ENCODE peak calls at places on chromosome 19, in ten cellular contexts. J is ovary, U is thyroid gland, Q is AG04450, S is heart left ventricle, A is IMR-90, N is uterus, W is sigmoid colon, I is thoracic aorta, F is right atrium auricular region. P is an unnamed sample. For H3K9me3, the result is how much of the 10 kb centered on the place peaks cover.

GRCh38 chr19:58361900-58362271 is 665 bp downstream of the ZNF497 start:
- DNase-seq in J (no peak), U (peak), Q (no peak), S (no peak), A (peak), N (peak), W (no peak), I (no peak), F (no peak), P (no peak)

GRCh38 chr19:4730740-4731171 is 7.1 kb upstream of the DPP9 start:
- DNase-seq in J (no peak), U (no peak), Q (no peak), S (no peak), A (no peak), N (no peak), W (no peak), I (no peak), F (no peak), P (peak)

GRCh38 chr19:47229674-47230121 is 1.3 kb downstream of the BBC3 start:
- DNase-seq in J (no peak), U (peak), Q (no peak), S (no peak), A (peak), N (no peak), W (no peak), I (no peak), F (no peak), P (peak)

GRCh38 chr19:34432797-34433196 is 4.6 kb downstream of the UBA2 start:
- DNase-seq in J (peak), U (no peak), Q (no peak), S (peak), A (no peak), N (peak), W (no peak), I (no peak), F (no peak), P (no peak)

GRCh38 chr19:35462476-35462953 is 14.5 kb downstream of the FFAR2 start:
- DNase-seq in J (no peak), U (no peak), Q (no peak), S (no peak), A (no peak), N (no peak), W (no peak), I (no peak), F (no peak), P (peak)

GRCh38 chr19:4932711-4933110 is 23.4 kb downstream of the UHRF1 start:
- DNase-seq in J (no peak), U (no peak), Q (no peak), S (no peak), A (no peak), N (no peak), W (no peak), I (no peak), F (no peak), P (no peak)

GRCh38 chr19:42028304-42029216 is 34.5 kb upstream of the ATP1A3 start:
- DNase-seq in J (no peak), U (no peak), Q (no peak), S (no peak), A (no peak), N (no peak), W (no peak), I (no peak), F (no peak), P (no peak)

GRCh38 chr19:42606660-42607351 is 12.1 kb upstream of the CEACAM8 start:
- DNase-seq in J (no peak), U (peak), Q (no peak), S (no peak), A (peak), N (no peak), W (no peak), I (no peak), F (no peak), P (peak)

GRCh38 chr19:55454787-55455243 is 6.6 kb downstream of the ISOC2 start:
- DNase-seq in J (no peak), U (no peak), Q (no peak), S (no peak), A (peak), N (no peak), W (no peak), I (no peak), F (no peak), P (peak)

GRCh38 chr19:34577531-34578101 is 96.1 kb downstream of the WTIP start:
- DNase-seq in J (no peak), U (no peak), Q (no peak), S (no peak), A (no peak), N (no peak), W (no peak), I (no peak), F (no peak), P (no peak)

GRCh38 chr19:53877361-53877766 is 4.6 kb upstream of the PRKCG start:
- DNase-seq in J (no peak), U (no peak), Q (no peak), S (no peak), A (no peak), N (no peak), W (no peak), I (no peak), F (no peak), P (no peak)

GRCh38 chr19:54297759-54298305 is 15.1 kb downstream of the LILRA5 start:
- DNase-seq in J (no peak), U (no peak), Q (no peak), S (no peak), A (no peak), N (no peak), W (peak), I (no peak), F (no peak), P (no peak)

GRCh38 chr19:37905936-37906867 is at the start of gene WDR87:
- DNase-seq in J (no peak), U (peak), Q (no peak), S (peak), A (no peak), N (peak), W (no peak), I (no peak), F (no peak), P (peak)

GRCh38 chr19:35673121-35673804 is 6.9 kb downstream of the UPK1A start:
- DNase-seq in J (no peak), U (peak), Q (no peak), S (no peak), A (peak), N (no peak), W (peak), I (no peak), F (peak), P (no peak)

GRCh38 chr19:51572908-51573307 is 1.8 kb downstream of the ZNF175 start:
- DNase-seq in J (no peak), U (no peak), Q (peak), S (no peak), A (peak), N (no peak), W (no peak), I (no peak), F (no peak), P (no peak)

GRCh38 chr19:45262570-45262969 is 11.5 kb downstream of the MARK4 start:
- DNase-seq in J (no peak), U (no peak), Q (no peak), S (no peak), A (no peak), N (no peak), W (no peak), I (no peak), F (no peak), P (no peak)

GRCh38 chr19:32318884-32319520 is 26.4 kb upstream of the ZNF507 start:
- DNase-seq in J (no peak), U (peak), Q (no peak), S (no peak), A (no peak), N (no peak), W (no peak), I (no peak), F (no peak), P (no peak)

GRCh38 chr19:34356875-34357274 is 8.1 kb upstream of the GPI start:
- DNase-seq in J (no peak), U (no peak), Q (no peak), S (no peak), A (no peak), N (no peak), W (no peak), I (no peak), F (no peak), P (no peak)

GRCh38 chr19:36668646-36669045 is 2.0 kb upstream of the ZNF461 start:
- DNase-seq in J (no peak), U (no peak), Q (no peak), S (no peak), A (no peak), N (no peak), W (no peak), I (no peak), F (no peak), P (no peak)

GRCh38 chr19:7722231-7722651 is 9.7 kb downstream of the CLEC4G start:
- DNase-seq in J (no peak), U (no peak), Q (no peak), S (no peak), A (no peak), N (no peak), W (no peak), I (no peak), F (no peak), P (no peak)

GRCh38 chr19:33486936-33487793 is 34.4 kb downstream of the PEPD start:
- DNase-seq in J (no peak), U (no peak), Q (no peak), S (no peak), A (no peak), N (no peak), W (peak), I (no peak), F (no peak), P (no peak)

GRCh38 chr19:47324502-47324901 is 7.5 kb upstream of the C5AR2 start:
- DNase-seq in J (no peak), U (no peak), Q (no peak), S (peak), A (no peak), N (no peak), W (peak), I (no peak), F (no peak), P (no peak)

DNA sequence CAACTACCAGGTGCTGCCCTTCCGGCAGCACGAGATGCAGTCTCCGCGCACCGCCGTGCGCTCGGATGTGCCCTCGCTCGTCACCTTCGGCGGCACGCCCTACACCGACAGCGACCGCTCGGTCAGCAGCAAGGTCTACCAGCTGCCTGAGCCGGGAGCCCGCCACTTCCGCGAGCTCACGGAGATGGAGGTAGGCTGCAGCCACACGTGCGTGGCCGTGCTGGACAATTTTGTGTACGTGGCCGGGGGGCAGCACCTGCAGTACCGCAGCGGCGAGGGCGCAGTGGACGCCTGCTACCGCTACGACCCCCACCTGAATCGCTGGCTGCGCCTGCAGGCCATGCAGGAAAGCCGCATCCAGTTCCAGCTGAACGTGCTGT is 15.2 kb upstream of the CRTC1 start:
- DNase-seq in J (no peak), U (no peak), Q (no peak), S (no peak), A (no peak), N (no peak), W (no peak), I (no peak), F (no peak), P (no peak)
- H3K27ac ChIP-seq in J (no peak), U (no peak), Q (no peak), S (no peak), A (no peak), N (no peak), W (peak), I (no peak), F (no peak), P (no peak)

GRCh38 chr19:796692-797527 is at the start of gene PTBP1:
- DNase-seq in J (peak), U (peak), Q (peak), S (peak), A (peak), N (peak), W (peak), I (peak), F (peak), P (peak)
- TF ChIP-seq CTCF in J (no peak), U (no peak), Q (no peak), S (no peak), A (no peak), N (peak), W (no peak), I (no peak), F (no peak), P (no peak)

GRCh38 chr19:22118132-22118531 is 65.8 kb downstream of the ZNF257 start:
- DNase-seq in J (no peak), U (no peak), Q (no peak), S (no peak), A (no peak), N (no peak), W (no peak), I (no peak), F (no peak), P (no peak)
- H3K9me3 ChIP-seq in J (under half), U (under half), Q (under half), S (under half), A (under half), N (under half), W (under half), I (under half), F (under half), P (under half)

GRCh38 chr19:11423164-11423803 is 4.2 kb upstream of the RGL3 start:
- DNase-seq in J (no peak), U (no peak), Q (no peak), S (no peak), A (no peak), N (no peak), W (no peak), I (no peak), F (no peak), P (no peak)

GRCh38 chr19:11420429-11420893 is 1.3 kb upstream of the RGL3 start:
- DNase-seq in J (peak), U (peak), Q (no peak), S (peak), A (no peak), N (peak), W (peak), I (no peak), F (peak), P (no peak)

GRCh38 chr19:11422163-11423068 is 3.3 kb upstream of the RGL3 start:
- DNase-seq in J (peak), U (peak), Q (no peak), S (peak), A (no peak), N (peak), W (peak), I (no peak), F (peak), P (peak)

GRCh38 chr19:11421607-11422098 is 2.5 kb upstream of the RGL3 start:
- DNase-seq in J (no peak), U (peak), Q (no peak), S (peak), A (no peak), N (no peak), W (no peak), I (no peak), F (peak), P (peak)

DNA sequence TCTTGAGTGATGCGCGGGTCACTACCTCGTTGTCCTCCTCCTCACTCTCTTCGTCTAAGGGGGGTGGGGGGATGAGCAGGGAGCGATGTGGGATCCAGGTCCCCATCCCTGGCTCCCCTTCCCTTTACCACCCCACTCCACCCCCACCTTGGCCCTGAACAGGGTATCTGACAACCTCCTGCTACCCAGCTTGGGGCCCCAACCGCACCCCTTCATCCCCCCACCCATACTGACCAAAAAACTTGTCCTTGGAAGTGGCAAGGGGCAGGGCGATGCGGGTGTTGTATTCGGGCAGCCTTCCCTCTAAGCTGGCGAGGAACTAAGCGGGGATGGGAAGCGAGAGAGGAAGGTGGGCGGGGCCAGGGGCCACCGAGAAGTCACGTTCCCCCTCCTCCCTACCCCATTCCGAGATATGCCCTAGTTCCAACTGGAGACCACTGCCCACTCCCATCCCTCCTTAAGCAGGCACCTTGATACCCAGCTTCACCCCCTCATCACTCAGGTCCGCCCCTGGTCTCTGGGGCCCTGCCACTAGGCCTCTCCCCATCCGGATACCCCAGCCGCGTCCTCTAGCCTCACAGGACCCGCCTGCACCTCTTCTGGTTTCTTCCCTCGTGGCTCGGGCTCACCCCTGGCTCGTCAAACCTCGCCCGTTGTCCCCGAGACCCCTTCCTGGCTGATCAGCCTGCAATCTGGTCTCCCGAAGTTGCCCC is 1.9 kb upstream of the RGL3 start:
- DNase-seq in J (no peak), U (peak), Q (no peak), S (peak), A (no peak), N (no peak), W (no peak), I (no peak), F (peak), P (no peak)
- H3K27ac ChIP-seq in J (no peak), U (peak), Q (no peak), S (peak), A (no peak), N (peak), W (peak), I (peak), F (peak), P (no peak)

P was measured in CD4-positive, alpha-beta T cell.